ENCODE peak calls at places on chromosomes 6 and 20, in ten cellular contexts. K is ascending aorta; Q is lung; T is right lobe of liver; C is pancreas; D is fibroblast of lung; L is left ventricle myocardium inferior; U is CD8-positive, alpha-beta T cell; W is psoas muscle; G is heart left ventricle. A is an unnamed sample.

GRCh38 chr6:45026003-45026516 is 302.1 kb upstream of the RUNX2 start:
- DNase-seq in U (no peak), K (no peak), C (no peak), W (no peak), T (no peak), Q (no peak), G (no peak), L (no peak), D (peak), A (no peak)

GRCh38 chr20:13852321-13852720 is 67.5 kb downstream of the NDUFAF5 start:
- DNase-seq in G (no peak), C (no peak), K (no peak), T (no peak), D (no peak), U (no peak), Q (no peak), L (no peak), W (no peak), A (no peak)

GRCh38 chr6:164859791-164860190 is 449.6 kb downstream of the C6orf118 start:
- DNase-seq in W (no peak), G (no peak), C (no peak), T (no peak), K (no peak), U (no peak), L (no peak), D (no peak), Q (no peak), A (no peak)

GRCh38 chr6:403659-404655 is 12.4 kb downstream of the IRF4 start:
- DNase-seq in W (no peak), G (no peak), D (no peak), T (no peak), Q (no peak), K (no peak), C (no peak), L (no peak), U (no peak), A (no peak)

GRCh38 chr6:119986934-119987549 is 637.5 kb upstream of the MAN1A1 start:
- DNase-seq in T (no peak), Q (no peak), C (no peak), K (no peak), L (no peak), U (no peak), D (no peak), G (no peak), W (no peak), A (no peak)

GRCh38 chr6:157376241-157376640 is 4.7 kb upstream of the ZDHHC14 start:
- DNase-seq in T (no peak), W (no peak), L (no peak), Q (no peak), D (no peak), U (no peak), K (no peak), C (no peak), G (no peak), A (no peak)

GRCh38 chr6:30847421-30847970 is 36.8 kb upstream of the DDR1 start:
- DNase-seq in Q (no peak), U (no peak), C (no peak), K (peak), T (no peak), G (no peak), L (no peak), W (no peak), D (no peak), A (peak)

GRCh38 chr6:111258615-111259088 is 171.3 kb downstream of the SLC16A10 start:
- DNase-seq in K (no peak), U (no peak), C (no peak), L (no peak), W (no peak), T (no peak), D (no peak), Q (no peak), G (no peak), A (no peak)

GRCh38 chr20:53738039-53738944 is 144.7 kb upstream of the ZNF217 start:
- DNase-seq in W (peak), U (no peak), D (peak), L (peak), G (peak), T (peak), C (peak), Q (peak), K (no peak), A (peak)

GRCh38 chr6:51025082-51025777 is 206.6 kb downstream of the TFAP2B start:
- DNase-seq in T (no peak), U (no peak), C (no peak), L (no peak), Q (no peak), W (no peak), D (no peak), K (no peak), G (no peak), A (no peak)

GRCh38 chr6:72760130-72760793 is 138.4 kb downstream of the KCNQ5 start:
- DNase-seq in K (no peak), T (peak), Q (no peak), W (no peak), U (no peak), L (no peak), C (peak), G (no peak), D (peak), A (peak)

GRCh38 chr6:8278562-8278961 is 156.8 kb downstream of the SLC35B3 start:
- DNase-seq in W (no peak), T (no peak), K (no peak), D (no peak), U (no peak), G (no peak), L (no peak), C (no peak), Q (no peak), A (no peak)

GRCh38 chr6:26473758-26474438 is 16.1 kb downstream of the BTN2A1 start:
- DNase-seq in D (peak), L (peak), C (peak), K (peak), W (peak), Q (peak), T (peak), G (peak), U (peak), A (peak)

GRCh38 chr6:26472549-26473245 is 14.9 kb downstream of the BTN2A1 start:
- DNase-seq in U (no peak), L (no peak), Q (no peak), K (no peak), C (no peak), D (no peak), T (no peak), G (no peak), W (no peak), A (no peak)

GRCh38 chr6:26471970-26472369 is 14.2 kb downstream of the BTN2A1 start:
- DNase-seq in G (no peak), T (no peak), U (no peak), L (no peak), K (no peak), W (no peak), D (no peak), C (no peak), Q (no peak), A (no peak)

GRCh38 chr6:26474439-26474881 is 16.7 kb downstream of the BTN2A1 start:
- DNase-seq in D (no peak), L (no peak), U (no peak), Q (no peak), T (no peak), K (no peak), W (no peak), C (no peak), G (no peak), A (no peak)

GRCh38 chr6:26473429-26473757 is 15.6 kb downstream of the BTN2A1 start:
- DNase-seq in T (no peak), Q (no peak), W (no peak), D (no peak), G (no peak), C (no peak), L (no peak), K (no peak), U (no peak), A (no peak)
- H3K4me3 ChIP-seq in T (no peak), Q (no peak), W (peak), D (peak), G (peak), C (no peak), L (peak), K (peak), U (peak), A (no peak)

DNA sequence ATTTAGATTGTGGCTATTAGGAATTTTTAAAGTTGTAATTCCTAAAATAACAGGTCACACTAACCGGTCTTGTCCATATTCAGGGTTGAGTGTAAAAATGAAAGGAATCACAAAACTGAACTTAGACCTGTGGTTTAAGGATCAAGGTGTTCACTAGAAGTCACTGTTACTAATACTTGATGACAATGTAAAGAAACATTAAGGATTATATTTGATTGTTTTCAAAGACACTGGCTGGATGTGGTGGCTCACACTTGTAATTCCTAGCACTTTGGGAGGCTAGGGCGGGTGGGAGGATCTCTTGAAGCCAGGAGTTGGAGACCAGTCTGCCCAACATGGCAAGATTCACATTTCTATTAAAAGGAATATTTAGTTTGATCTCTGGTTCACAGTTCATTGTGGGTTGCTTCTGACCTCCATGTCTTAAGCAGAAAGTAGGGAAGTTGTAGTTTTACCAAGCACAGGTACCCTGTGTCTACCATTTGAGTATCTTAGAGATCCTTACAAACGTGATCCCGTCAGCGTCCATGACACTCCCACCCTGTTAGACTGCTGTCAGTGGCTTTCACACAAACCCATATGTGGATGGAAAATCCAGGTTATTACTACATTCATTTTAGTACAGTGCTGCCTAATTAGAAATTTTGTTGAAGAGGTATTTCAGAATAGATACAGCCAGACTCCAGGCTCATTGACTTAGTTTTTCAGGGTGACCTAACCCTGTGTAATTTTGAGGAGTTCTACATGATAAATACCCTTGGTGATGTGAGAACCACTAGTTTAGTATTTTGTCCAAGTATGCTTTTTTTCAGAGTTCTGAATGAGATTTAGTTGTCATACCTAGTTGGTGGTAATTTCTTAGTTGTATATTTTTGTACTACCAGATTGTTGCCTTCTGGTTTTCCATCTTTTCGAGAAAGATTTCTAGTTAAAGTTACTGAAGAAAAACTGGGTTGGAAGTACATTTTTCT is 10.2 kb downstream of the SRSF3 start:
- DNase-seq in W (no peak), C (no peak), G (no peak), T (no peak), L (no peak), D (no peak), K (no peak), U (no peak), Q (no peak), A (no peak)
- H3K27ac ChIP-seq in W (no peak), C (no peak), G (no peak), T (no peak), L (no peak), D (no peak), K (peak), U (no peak), Q (no peak), A (no peak)

DNA sequence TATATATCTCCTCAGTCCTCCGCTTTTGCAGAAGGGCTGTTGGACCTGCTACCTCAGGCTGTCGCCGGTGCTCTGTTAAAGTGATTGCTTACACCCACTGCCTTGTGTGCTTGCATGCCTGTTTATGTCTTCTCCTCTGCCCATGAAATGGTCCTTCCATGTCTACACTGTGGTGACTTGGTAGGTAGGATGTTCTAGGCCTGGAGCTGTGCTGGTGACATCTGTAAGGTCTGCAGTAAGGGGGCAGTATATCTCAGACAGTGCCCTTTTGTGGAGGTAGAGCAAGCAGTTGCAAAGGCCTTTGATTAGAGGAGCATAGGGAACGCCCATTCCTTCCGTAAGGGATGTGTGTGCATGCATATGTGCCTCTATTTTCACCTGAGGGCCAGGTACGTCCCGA is 40.3 kb downstream of the VAPB start:
- DNase-seq in W (no peak), C (no peak), G (no peak), U (no peak), D (no peak), Q (no peak), T (no peak), L (no peak), K (no peak), A (no peak)
- TF ChIP-seq CTCF in W (no peak), C (no peak), G (no peak), U (no peak), D (no peak), Q (no peak), T (no peak), L (no peak), K (no peak), A (no peak)

GRCh38 chr20:45340951-45341350 is 7.3 kb downstream of the SDC4 start:
- DNase-seq in G (no peak), T (no peak), D (no peak), C (no peak), L (no peak), Q (no peak), W (no peak), U (no peak), K (no peak), A (peak)
- H3K4me3 ChIP-seq in G (no peak), T (no peak), D (no peak), C (no peak), L (peak), Q (no peak), W (peak), U (no peak), K (no peak), A (no peak)

GRCh38 chr6:155141002-155141401 is 122.8 kb upstream of the CLDN20 start:
- DNase-seq in Q (no peak), W (no peak), G (no peak), T (no peak), U (no peak), C (no peak), K (no peak), L (no peak), D (no peak), A (no peak)
- H3K27ac ChIP-seq in Q (no peak), W (no peak), G (no peak), T (no peak), U (no peak), C (no peak), K (no peak), L (no peak), D (no peak), A (no peak)

GRCh38 chr6:33201147-33201545 is 479 bp downstream of the SLC39A7 start:
- DNase-seq in C (no peak), D (no peak), K (no peak), Q (no peak), G (no peak), W (no peak), L (no peak), U (no peak), T (no peak), A (no peak)
- TF ChIP-seq CTCF in C (no peak), D (no peak), K (peak), Q (no peak), G (no peak), W (peak), L (no peak), U (no peak), T (no peak), A (no peak)

A was measured in thyroid gland.